ENCODE peak calls at places on chromosome 15, in eight cellular contexts. W is endothelial cell; Y is progenitor cell of endocrine pancreas; I is GM12865; G is vagina; B is T-helper 2 cell treated with Interferon-gamma antibody and Interleukin-4, amounts not matched to agents 5 μg/mL and 100 μg/mL, for 36 hours; M is SW 1271; T is natural killer cell treated with Interleukin-12 subunit alpha and Interleukin-12 subunit beta and Interleukin-15 and Interleukin-18, amount 100 ng/mL, for 72 hours. A is an unnamed sample.

GRCh38 chr15:89766357-89767311 is 9.5 kb upstream of the MESP2 start:
- DNase-seq in M (no peak), Y (no peak), W (no peak), G (peak), B (no peak), I (no peak), T (no peak), A (no peak)

GRCh38 chr15:47184003-47184404 is 533.3 kb upstream of the SEMA6D start:
- DNase-seq in I (no peak), Y (peak), M (no peak), T (no peak), G (no peak), W (peak), B (no peak), A (peak)

GRCh38 chr15:75091814-75092213 is 68.4 kb downstream of the PPCDC start:
- DNase-seq in Y (no peak), T (no peak), M (no peak), I (peak), B (no peak), G (no peak), W (no peak), A (no peak)

GRCh38 chr15:90342655-90343054 is 9.4 kb upstream of the ZNF774 start:
- DNase-seq in W (no peak), B (no peak), I (no peak), T (no peak), G (no peak), Y (no peak), M (no peak), A (no peak)

GRCh38 chr15:44775923-44776322 is 39.6 kb downstream of the TRIM69 start:
- DNase-seq in G (no peak), M (no peak), I (peak), T (no peak), B (no peak), Y (no peak), W (no peak), A (no peak)

GRCh38 chr15:64776402-64776786 is 1.0 kb upstream of the RBPMS2 start:
- DNase-seq in Y (peak), I (no peak), B (no peak), G (no peak), T (no peak), W (no peak), M (no peak), A (peak)

GRCh38 chr15:98120561-98120960 is 160.1 kb downstream of the ARRDC4 start:
- DNase-seq in I (no peak), T (no peak), B (no peak), W (no peak), M (no peak), Y (no peak), G (no peak), A (no peak)

GRCh38 chr15:32819406-32819930 is 101.7 kb downstream of the GREM1 start:
- DNase-seq in G (no peak), Y (no peak), M (no peak), T (no peak), I (no peak), W (no peak), B (no peak), A (no peak)

GRCh38 chr15:72991026-72991425 is 61.2 kb upstream of the NEO1 start:
- DNase-seq in I (no peak), T (no peak), G (no peak), M (no peak), W (no peak), B (no peak), Y (no peak), A (no peak)

GRCh38 chr15:68991723-68992122 is 22.8 kb upstream of the NOX5 start:
- DNase-seq in W (no peak), I (no peak), Y (no peak), B (no peak), T (no peak), M (no peak), G (no peak), A (no peak)

GRCh38 chr15:38080651-38081271 is 146.3 kb downstream of the TMCO5A start:
- DNase-seq in M (no peak), G (no peak), B (no peak), Y (no peak), T (no peak), I (no peak), W (no peak), A (no peak)

GRCh38 chr15:99930696-99931095 is 197.5 kb upstream of the LYSMD4 start:
- DNase-seq in B (no peak), M (no peak), G (peak), W (no peak), T (no peak), Y (no peak), I (no peak), A (no peak)

GRCh38 chr15:62125763-62126162 is 39.3 kb downstream of the C2CD4B start:
- DNase-seq in B (no peak), G (no peak), I (peak), Y (no peak), M (peak), W (no peak), T (no peak), A (no peak)

GRCh38 chr15:64150236-64150578 is 1.3 kb upstream of the SNX22 start:
- DNase-seq in M (no peak), W (no peak), Y (no peak), B (no peak), I (no peak), T (no peak), G (no peak), A (no peak)

GRCh38 chr15:60476713-60477112 is 2.2 kb downstream of the ICE2 start:
- DNase-seq in T (no peak), W (no peak), I (no peak), G (no peak), B (no peak), Y (no peak), M (no peak), A (no peak)

GRCh38 chr15:95162069-95162468 is 930.7 kb downstream of the MCTP2 start:
- DNase-seq in M (no peak), Y (no peak), B (no peak), I (no peak), G (no peak), W (no peak), T (no peak), A (no peak)

GRCh38 chr15:70492240-70493177 is 270.8 kb downstream of the UACA start:
- DNase-seq in M (peak), G (no peak), T (peak), W (no peak), I (peak), Y (no peak), B (peak), A (no peak)

GRCh38 chr15:88603885-88604284 is 17.3 kb upstream of the AEN start:
- DNase-seq in Y (no peak), G (no peak), B (no peak), W (no peak), I (no peak), T (no peak), M (no peak), A (no peak)

GRCh38 chr15:92050220-92050898 is 196.9 kb downstream of the SLCO3A1 start:
- DNase-seq in G (no peak), W (no peak), I (no peak), B (no peak), M (no peak), T (no peak), Y (no peak), A (no peak)

GRCh38 chr15:52208306-52208946 is 17.2 kb upstream of the GNB5 start:
- DNase-seq in B (peak), W (peak), I (peak), M (peak), Y (peak), G (no peak), T (no peak), A (peak)

GRCh38 chr15:65653781-65654521 is 32.2 kb downstream of the SLC24A1 start:
- DNase-seq in I (no peak), T (no peak), W (no peak), M (peak), Y (no peak), B (no peak), G (no peak), A (no peak)

GRCh38 chr15:74201656-74202420 is 749 bp downstream of the STRA6 start:
- DNase-seq in W (no peak), Y (no peak), B (no peak), T (no peak), I (no peak), G (no peak), M (no peak), A (no peak)

GRCh38 chr15:58369261-58369699 is 62.5 kb upstream of the LIPC start:
- DNase-seq in B (peak), T (no peak), I (peak), M (no peak), W (no peak), Y (no peak), G (peak), A (no peak)

GRCh38 chr15:100733088-100733487 is 130.7 kb downstream of the ASB7 start:
- DNase-seq in B (no peak), T (no peak), Y (no peak), G (no peak), I (no peak), M (no peak), W (no peak), A (no peak)

GRCh38 chr15:33985287-33985686 is 17.0 kb downstream of the CHRM5 start:
- DNase-seq in M (no peak), Y (no peak), G (no peak), I (no peak), B (no peak), W (no peak), T (no peak), A (no peak)

GRCh38 chr15:29612096-29612495 is 210.2 kb downstream of the TJP1 start:
- DNase-seq in W (peak), T (no peak), M (peak), B (no peak), Y (no peak), I (no peak), G (no peak), A (peak)

GRCh38 chr15:61046291-61046690 is 182.8 kb downstream of the RORA start:
- DNase-seq in Y (no peak), M (no peak), B (no peak), W (no peak), T (no peak), G (no peak), I (no peak), A (no peak)

GRCh38 chr15:60407406-60407805 is 9.6 kb upstream of the ANXA2 start:
- DNase-seq in I (no peak), Y (no peak), M (peak), B (no peak), W (no peak), G (no peak), T (no peak), A (no peak)

GRCh38 chr15:79168922-79169322 is 78.3 kb upstream of the RASGRF1 start:
- DNase-seq in B (no peak), W (peak), T (no peak), I (no peak), Y (peak), M (peak), G (peak), A (peak)

GRCh38 chr15:60699845-60700244 is 220.9 kb upstream of the ICE2 start:
- DNase-seq in B (no peak), G (no peak), Y (no peak), W (no peak), M (no peak), T (no peak), I (no peak), A (no peak)

GRCh38 chr15:63079938-63080626 is 37.5 kb downstream of the TPM1 start:
- DNase-seq in M (no peak), G (no peak), W (no peak), T (no peak), Y (no peak), B (no peak), I (no peak), A (no peak)

GRCh38 chr15:91258436-91258779 is 158.4 kb downstream of the SV2B start:
- DNase-seq in Y (no peak), G (peak), W (peak), I (peak), B (no peak), T (no peak), M (peak), A (peak)

GRCh38 chr15:41281236-41281635 is 50.2 kb downstream of the CHP1 start:
- DNase-seq in M (peak), G (no peak), W (no peak), T (no peak), I (no peak), Y (no peak), B (no peak), A (no peak)

GRCh38 chr15:60125334-60125733 is 121.2 kb downstream of the FOXB1 start:
- DNase-seq in T (no peak), Y (no peak), M (no peak), W (no peak), G (no peak), I (no peak), B (no peak), A (no peak)

GRCh38 chr15:67064607-67065530 is 533 bp upstream of the SMAD3 start:
- DNase-seq in B (peak), G (no peak), Y (peak), W (peak), M (no peak), I (peak), T (peak), A (peak)

GRCh38 chr15:23647001-23647295 is 719 bp downstream of the MAGEL2 start:
- DNase-seq in M (no peak), I (no peak), G (no peak), Y (no peak), T (no peak), W (no peak), B (no peak), A (no peak)